ENCODE peak calls at places on chromosomes 4 and X, in ten cellular contexts. G is fibroblast of pulmonary artery, F is MCF 10A, I is GM13976, L is mucosa of descending colon, K is progenitor cell of endocrine pancreas, E is cardiac muscle cell, T is coronary artery, N is H9, M is ovary. Z is an unnamed sample.

GRCh38 chr4:55435136-55435535 is 39.4 kb downstream of the TMEM165 start:
- DNase-seq in F (peak), G (peak), N (no peak), I (no peak), K (no peak), L (no peak), M (no peak), E (peak), T (no peak), Z (no peak)

GRCh38 chr4:2793920-2794706 is 1.2 kb downstream of the SH3BP2 start:
- DNase-seq in G (peak), M (peak), L (peak), N (peak), E (peak), I (no peak), F (peak), T (peak), K (no peak), Z (no peak)

GRCh38 chr4:964346-965025 is 8.9 kb downstream of the DGKQ start:
- DNase-seq in F (no peak), E (no peak), N (no peak), T (no peak), I (no peak), G (no peak), M (no peak), K (no peak), L (no peak), Z (no peak)

GRCh38 chr4:7649741-7650531 is 215.2 kb upstream of the PSAPL1 start:
- DNase-seq in T (no peak), M (no peak), G (peak), E (peak), N (no peak), F (peak), K (no peak), I (no peak), L (peak), Z (no peak)

GRCh38 chr4:7938513-7939376 is 916 bp downstream of the AFAP1 start:
- DNase-seq in T (peak), K (peak), F (peak), L (peak), M (peak), G (peak), E (peak), I (no peak), N (no peak), Z (no peak)

GRCh38 chrX:48938721-48939416 is 18.5 kb downstream of the OTUD5 start:
- DNase-seq in T (no peak), I (peak), G (no peak), E (no peak), M (no peak), F (no peak), N (no peak), L (peak), K (no peak), Z (no peak)

GRCh38 chr4:20925176-20925575 is 224.9 kb downstream of the PACRGL start:
- DNase-seq in M (no peak), I (no peak), F (no peak), G (no peak), T (no peak), L (no peak), K (no peak), N (no peak), E (no peak), Z (no peak)

GRCh38 chr4:183469936-183470335 is 25.5 kb downstream of the CDKN2AIP start:
- DNase-seq in F (peak), M (no peak), N (no peak), E (peak), G (peak), T (no peak), K (no peak), I (no peak), L (no peak), Z (no peak)

GRCh38 chr4:13515268-13515667 is 29.0 kb downstream of the NKX3-2 start:
- DNase-seq in L (no peak), T (no peak), M (no peak), F (no peak), K (no peak), N (no peak), E (no peak), I (no peak), G (no peak), Z (no peak)

GRCh38 chr4:69713593-69713992 is 46.8 kb downstream of the SULT1B1 start:
- DNase-seq in M (no peak), K (no peak), L (no peak), E (peak), N (no peak), F (peak), T (no peak), G (peak), I (no peak), Z (no peak)

GRCh38 chr4:8708401-8709021 is 115.9 kb downstream of the CPZ start:
- DNase-seq in K (no peak), I (no peak), M (no peak), N (no peak), E (no peak), G (no peak), L (peak), F (no peak), T (peak), Z (peak)

GRCh38 chrX:113699939-113700338 is 859.3 kb upstream of the AMOT start:
- DNase-seq in N (no peak), T (no peak), L (no peak), K (no peak), E (no peak), G (no peak), M (no peak), F (no peak), I (no peak), Z (no peak)

GRCh38 chr4:76579596-76580375 is 144.8 kb downstream of the SHROOM3 start:
- DNase-seq in M (no peak), G (no peak), N (no peak), K (no peak), I (no peak), L (no peak), T (no peak), F (no peak), E (no peak), Z (no peak)

GRCh38 chrX:67781132-67781531 is 237.3 kb downstream of the AR start:
- DNase-seq in G (no peak), M (no peak), L (no peak), K (no peak), F (no peak), T (no peak), E (no peak), I (no peak), N (no peak), Z (no peak)

GRCh38 chr4:84032372-84032771 is 466.7 kb downstream of the NKX6-1 start:
- DNase-seq in N (no peak), F (no peak), T (no peak), L (no peak), K (no peak), G (no peak), E (no peak), M (no peak), I (no peak), Z (no peak)

GRCh38 chr4:3615386-3616286 is 83.4 kb upstream of the LRPAP1 start:
- DNase-seq in E (no peak), F (no peak), L (no peak), M (no peak), T (no peak), N (no peak), I (no peak), K (no peak), G (no peak), Z (peak)

GRCh38 chr4:38152305-38152704 is 192.1 kb downstream of the PTTG2 start:
- DNase-seq in T (no peak), G (no peak), L (no peak), N (no peak), K (no peak), F (no peak), I (no peak), E (no peak), M (no peak), Z (no peak)

GRCh38 chrX:54492340-54492739 is 3.7 kb downstream of the FGD1 start:
- DNase-seq in N (peak), M (no peak), G (peak), K (no peak), T (no peak), F (peak), L (no peak), E (peak), I (no peak), Z (no peak)

GRCh38 chr4:151276787-151277557 is at the start of gene PRSS48:
- DNase-seq in I (peak), N (peak), L (no peak), K (peak), G (peak), E (peak), T (no peak), F (peak), M (peak), Z (peak)

GRCh38 chr4:174314770-174315169 is 31.1 kb downstream of the CEP44 start:
- DNase-seq in N (peak), F (peak), M (no peak), L (no peak), T (no peak), K (no peak), I (no peak), E (peak), G (peak), Z (no peak)

GRCh38 chrX:114611018-114611619 is 27.2 kb downstream of the HTR2C start:
- DNase-seq in G (peak), N (no peak), F (peak), M (no peak), L (no peak), I (peak), K (peak), T (no peak), E (peak), Z (no peak)

GRCh38 chrX:77597090-77597489 is 149.9 kb downstream of the FGF16 start:
- DNase-seq in N (no peak), G (peak), L (no peak), I (no peak), E (peak), M (no peak), F (peak), K (no peak), T (no peak), Z (no peak)

GRCh38 chr4:7417639-7418038 is 17.1 kb downstream of the PSAPL1 start:
- DNase-seq in L (no peak), N (peak), E (no peak), F (no peak), T (peak), G (no peak), I (no peak), K (no peak), M (peak), Z (peak)

GRCh38 chr4:8351931-8352367 is 82.4 kb downstream of the HTRA3 start:
- DNase-seq in N (no peak), G (peak), L (no peak), I (no peak), K (no peak), M (peak), T (no peak), F (no peak), E (peak), Z (no peak)

GRCh38 chr4:171017596-171017995 is 795.6 kb upstream of the GALNTL6 start:
- DNase-seq in N (no peak), F (no peak), T (no peak), M (no peak), E (no peak), K (no peak), G (no peak), I (no peak), L (no peak), Z (no peak)

GRCh38 chr4:1792158-1792831 is 798 bp upstream of the FGFR3 start:
- DNase-seq in N (no peak), G (no peak), E (no peak), K (no peak), F (no peak), T (no peak), L (no peak), M (no peak), I (no peak), Z (no peak)

GRCh38 chr4:160611181-160611580 is 1508.3 kb downstream of the RAPGEF2 start:
- DNase-seq in F (no peak), N (no peak), M (no peak), G (no peak), T (no peak), E (no peak), L (no peak), K (no peak), I (no peak), Z (no peak)

GRCh38 chrX:134101636-134102035 is 116.2 kb upstream of the GPC3 start:
- DNase-seq in L (no peak), K (no peak), F (no peak), I (no peak), G (no peak), M (no peak), T (no peak), N (no peak), E (no peak), Z (no peak)

GRCh38 chrX:19613645-19614323 is 98.5 kb upstream of the MAP3K15 start:
- DNase-seq in K (no peak), I (no peak), F (peak), N (no peak), T (no peak), L (no peak), G (no peak), E (no peak), M (no peak), Z (no peak)

GRCh38 chr4:4430492-4431195 is 43.7 kb downstream of the NSG1 start:
- DNase-seq in E (peak), L (no peak), F (peak), M (no peak), N (peak), T (no peak), I (peak), G (peak), K (no peak), Z (no peak)

GRCh38 chrX:21132686-21133393 is 241.4 kb upstream of the CNKSR2 start:
- DNase-seq in T (no peak), E (no peak), L (no peak), K (no peak), N (no peak), G (no peak), F (no peak), I (no peak), M (no peak), Z (no peak)

GRCh38 chrX:134547047-134547679 is 87.2 kb downstream of the HPRT1 start:
- DNase-seq in T (no peak), G (peak), K (no peak), I (no peak), M (no peak), F (no peak), N (no peak), E (peak), L (no peak), Z (no peak)

GRCh38 chr4:54643172-54643571 is 14.6 kb upstream of the KIT start:
- DNase-seq in I (no peak), F (no peak), N (no peak), L (no peak), M (no peak), K (no peak), E (no peak), G (no peak), T (no peak), Z (no peak)

GRCh38 chr4:106502106-106502699 is 133.6 kb upstream of the GIMD1 start:
- DNase-seq in F (peak), M (peak), G (peak), T (no peak), K (peak), E (peak), N (peak), I (peak), L (no peak), Z (no peak)

GRCh38 chr4:6887591-6888371 is 21.8 kb upstream of the TBC1D14 start:
- DNase-seq in N (no peak), F (no peak), M (no peak), E (no peak), L (no peak), G (no peak), T (peak), K (no peak), I (no peak), Z (no peak)

GRCh38 chr4:86218721-86219481 is 141.0 kb downstream of the MAPK10 start:
- DNase-seq in E (peak), L (no peak), M (no peak), N (no peak), I (no peak), F (peak), K (no peak), G (peak), T (no peak), Z (no peak)

GRCh38 chr4:113294910-113295309 is 245.5 kb downstream of the ANK2 start:
- DNase-seq in E (no peak), M (no peak), K (no peak), I (no peak), F (no peak), G (peak), T (no peak), L (no peak), N (no peak), Z (no peak)
- TF ChIP-seq CTCF in E (no peak), M (no peak), K (no peak), I (no peak), F (no peak), G (peak), T (no peak), L (no peak), N (no peak), Z (no peak)

GRCh38 chr4:19304028-19304427 is 947.7 kb upstream of the SLIT2 start:
- DNase-seq in M (no peak), T (no peak), E (no peak), G (peak), N (no peak), I (no peak), K (no peak), L (no peak), F (peak), Z (no peak)

DNA sequence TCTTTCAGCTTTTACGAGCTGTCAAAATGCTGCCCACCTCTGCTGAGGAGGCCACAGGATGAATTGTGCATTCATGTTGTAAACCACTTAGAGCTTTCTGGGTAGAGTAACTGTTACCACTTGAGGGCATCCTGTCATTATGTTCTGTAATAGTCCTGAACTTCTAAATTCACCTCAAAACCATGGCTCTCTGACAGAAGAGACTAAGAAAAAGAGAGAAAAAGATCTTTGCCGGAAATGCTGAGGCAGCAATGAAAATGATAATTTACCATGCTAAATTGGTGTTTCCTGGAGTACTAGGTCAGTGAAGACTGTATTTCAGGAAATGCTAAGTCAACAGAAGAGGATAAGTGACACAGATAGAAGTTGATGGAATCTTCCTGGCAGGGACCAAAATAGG is 942.3 kb upstream of the SLIT2 start:
- DNase-seq in L (no peak), K (no peak), E (peak), T (no peak), M (no peak), F (peak), I (no peak), G (peak), N (no peak), Z (no peak)
- TF ChIP-seq CTCF in L (no peak), K (no peak), E (peak), T (no peak), M (no peak), F (peak), I (no peak), G (peak), N (no peak), Z (no peak)

GRCh38 chr4:177051473-177052060 is 258.1 kb upstream of the NEIL3 start:
- DNase-seq in T (no peak), I (peak), K (no peak), N (peak), E (peak), G (peak), M (no peak), L (no peak), F (peak), Z (no peak)
- TF ChIP-seq CTCF in T (no peak), I (peak), K (peak), N (peak), E (peak), G (peak), M (no peak), L (no peak), F (peak), Z (peak)

DNA sequence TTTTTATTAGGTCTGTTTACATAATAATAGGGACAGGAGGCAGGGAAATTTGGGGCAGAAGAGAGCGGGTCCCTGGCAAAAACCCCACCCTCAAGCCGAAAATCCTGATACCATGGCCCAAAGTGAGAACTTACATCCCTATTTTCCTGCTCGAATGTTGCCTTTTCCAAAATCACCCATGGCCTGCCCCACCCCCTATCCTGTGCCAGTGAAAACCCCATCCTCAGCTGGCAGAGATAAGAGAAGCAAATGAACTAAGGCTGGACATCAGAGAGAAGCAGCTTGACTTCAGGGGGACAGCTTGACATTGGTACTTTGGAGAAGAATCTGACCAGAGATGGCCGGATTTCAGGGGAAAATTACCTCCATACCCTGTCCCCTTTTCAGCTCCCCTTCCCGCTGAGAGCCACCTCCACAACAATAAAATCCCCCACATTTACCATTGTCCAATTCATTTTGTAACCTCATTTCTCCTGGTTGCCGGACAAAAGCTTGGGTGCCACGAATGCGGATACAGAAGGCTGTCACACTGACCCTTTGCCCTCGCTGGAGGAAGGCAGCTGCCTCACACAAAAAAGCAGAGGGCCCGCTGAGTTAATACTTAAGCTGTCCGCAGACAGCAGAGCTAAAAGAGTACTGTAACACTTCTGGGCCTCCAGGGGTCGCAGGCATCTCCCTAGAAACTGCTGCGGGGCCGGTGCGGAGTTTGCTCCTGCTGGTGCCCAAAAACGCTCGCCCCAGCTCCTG is 196.2 kb downstream of the SNCA start:
- DNase-seq in G (peak), L (peak), I (no peak), E (peak), F (peak), K (peak), M (peak), T (no peak), N (peak), Z (peak)
- TF ChIP-seq CTCF in G (peak), L (no peak), I (peak), E (peak), F (no peak), K (peak), M (no peak), T (no peak), N (peak), Z (peak)

GRCh38 chr4:140752669-140753068 is 3.5 kb downstream of the TBC1D9 start:
- DNase-seq in T (no peak), L (no peak), F (no peak), K (no peak), G (no peak), M (no peak), I (no peak), E (no peak), N (no peak), Z (no peak)

GRCh38 chr4:140755811-140756291 is 334 bp downstream of the TBC1D9 start:
- DNase-seq in G (peak), K (peak), T (peak), I (peak), N (peak), M (peak), F (peak), L (peak), E (peak), Z (peak)

GRCh38 chr4:140757220-140757607 is 1.0 kb upstream of the TBC1D9 start:
- DNase-seq in F (no peak), T (no peak), E (no peak), N (no peak), M (no peak), L (no peak), K (no peak), I (peak), G (no peak), Z (no peak)

GRCh38 chr4:140754918-140755810 is 1.0 kb downstream of the TBC1D9 start:
- DNase-seq in I (no peak), K (no peak), L (no peak), E (no peak), F (peak), G (peak), T (no peak), M (no peak), N (no peak), Z (no peak)

GRCh38 chr4:140756292-140757219 is at the start of gene TBC1D9:
- DNase-seq in M (peak), G (peak), L (peak), T (peak), N (peak), E (peak), I (peak), K (peak), F (peak), Z (peak)
- TF ChIP-seq CTCF in M (no peak), G (no peak), L (no peak), T (no peak), N (peak), E (peak), I (no peak), K (peak), F (no peak), Z (no peak)

DNA sequence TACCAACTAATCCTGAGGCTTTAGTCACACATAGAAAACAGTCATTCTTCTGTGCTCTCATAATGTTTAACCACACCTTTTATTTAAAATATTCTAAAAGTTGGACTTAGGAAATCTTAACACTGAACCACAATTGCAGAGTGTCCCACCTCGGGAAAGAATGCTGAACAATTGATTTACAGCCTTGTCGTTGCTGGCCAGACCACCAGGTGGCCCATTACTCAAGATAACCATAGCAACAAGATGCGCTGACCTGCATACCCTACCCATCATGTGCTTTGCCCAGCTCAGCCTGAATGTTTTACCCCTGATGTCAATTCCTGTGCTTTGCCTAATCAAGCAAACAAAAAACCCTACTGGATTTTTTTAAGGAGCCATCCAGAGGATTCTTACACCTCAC is 100.7 kb downstream of the ARSJ start:
- DNase-seq in N (peak), K (peak), T (no peak), G (peak), E (peak), F (peak), M (no peak), I (no peak), L (no peak), Z (no peak)
- TF ChIP-seq CTCF in N (peak), K (peak), T (no peak), G (peak), E (peak), F (no peak), M (no peak), I (peak), L (no peak), Z (peak)

GRCh38 chr4:126583509-126583908 is 1049.2 kb upstream of the INTU start:
- DNase-seq in K (no peak), F (peak), N (peak), L (no peak), I (no peak), T (no peak), E (peak), M (no peak), G (peak), Z (no peak)
- TF ChIP-seq CTCF in K (peak), F (peak), N (peak), L (no peak), I (no peak), T (no peak), E (peak), M (no peak), G (peak), Z (peak)